ENCODE peak calls at places on chromosomes 4 and X, in eight cellular contexts. U, Q, D, X, M, E, W and A are unnamed samples. For H3K4me1, the result is how much of the 10 kb centered on the place peaks cover.

GRCh38 chr4:40418430-40419230 is 83.5 kb downstream of the CHRNA9 start:
- DNase-seq in U (peak), Q (no peak), D (no peak), X (no peak), M (no peak), E (no peak), W (no peak), A (no peak)

GRCh38 chr4:53563824-53564223 is 27.5 kb downstream of the LNX1 start:
- DNase-seq in U (no peak), Q (no peak), D (no peak), X (no peak), M (no peak), E (no peak), W (no peak), A (no peak)

GRCh38 chr4:153962311-153963039 is 173.6 kb upstream of the SFRP2 start:
- DNase-seq in U (no peak), Q (no peak), D (no peak), X (no peak), M (no peak), E (no peak), W (no peak), A (no peak)

GRCh38 chrX:3592184-3592583 is 121.3 kb downstream of the PRKX start:
- DNase-seq in U (no peak), Q (no peak), D (no peak), X (no peak), M (no peak), E (no peak), W (no peak), A (no peak)

GRCh38 chr4:8427761-8428287 is 12.7 kb downstream of the ACOX3 start:
- DNase-seq in U (no peak), Q (no peak), D (no peak), X (no peak), M (no peak), E (peak), W (no peak), A (no peak)

GRCh38 chrX:81708506-81708905 is 506.6 kb downstream of the SH3BGRL start:
- DNase-seq in U (no peak), Q (no peak), D (no peak), X (no peak), M (no peak), E (no peak), W (no peak), A (no peak)

GRCh38 chr4:12889054-12889453 is 595.1 kb downstream of the RAB28 start:
- DNase-seq in U (no peak), Q (no peak), D (no peak), X (no peak), M (no peak), E (no peak), W (no peak), A (no peak)

GRCh38 chrX:37580080-37580479 is 8.6 kb downstream of the LANCL3 start:
- DNase-seq in U (no peak), Q (no peak), D (no peak), X (no peak), M (no peak), E (no peak), W (no peak), A (no peak)

GRCh38 chr4:40283413-40283812 is 51.7 kb upstream of the CHRNA9 start:
- DNase-seq in U (no peak), Q (no peak), D (no peak), X (no peak), M (no peak), E (no peak), W (no peak), A (no peak)

GRCh38 chr4:20256381-20256881 is 4.7 kb downstream of the SLIT2 start:
- DNase-seq in U (no peak), Q (no peak), D (no peak), X (no peak), M (no peak), E (no peak), W (no peak), A (no peak)

GRCh38 chr4:8922481-8922880 is 50.8 kb upstream of the HMX1 start:
- DNase-seq in U (no peak), Q (peak), D (no peak), X (no peak), M (no peak), E (no peak), W (no peak), A (no peak)

GRCh38 chrX:117839544-117839943 is 277.1 kb downstream of the KLHL13 start:
- DNase-seq in U (no peak), Q (no peak), D (no peak), X (no peak), M (no peak), E (no peak), W (no peak), A (no peak)

GRCh38 chrX:136572030-136572429 is 40.0 kb downstream of the VGLL1 start:
- DNase-seq in U (no peak), Q (no peak), D (no peak), X (no peak), M (no peak), E (no peak), W (no peak), A (no peak)

GRCh38 chr4:14726441-14727405 is 275.6 kb upstream of the CPEB2 start:
- DNase-seq in U (peak), Q (peak), D (no peak), X (no peak), M (no peak), E (no peak), W (no peak), A (no peak)

GRCh38 chr4:10069065-10069626 is 47.5 kb downstream of the WDR1 start:
- DNase-seq in U (no peak), Q (no peak), D (no peak), X (no peak), M (no peak), E (no peak), W (no peak), A (no peak)

GRCh38 chr4:147547314-147548056 is 66.6 kb downstream of the EDNRA start:
- DNase-seq in U (no peak), Q (no peak), D (no peak), X (no peak), M (no peak), E (no peak), W (no peak), A (no peak)

GRCh38 chr4:106051496-106051895 is 156.2 kb downstream of the NPNT start:
- DNase-seq in U (no peak), Q (no peak), D (no peak), X (no peak), M (no peak), E (no peak), W (no peak), A (no peak)

DNA sequence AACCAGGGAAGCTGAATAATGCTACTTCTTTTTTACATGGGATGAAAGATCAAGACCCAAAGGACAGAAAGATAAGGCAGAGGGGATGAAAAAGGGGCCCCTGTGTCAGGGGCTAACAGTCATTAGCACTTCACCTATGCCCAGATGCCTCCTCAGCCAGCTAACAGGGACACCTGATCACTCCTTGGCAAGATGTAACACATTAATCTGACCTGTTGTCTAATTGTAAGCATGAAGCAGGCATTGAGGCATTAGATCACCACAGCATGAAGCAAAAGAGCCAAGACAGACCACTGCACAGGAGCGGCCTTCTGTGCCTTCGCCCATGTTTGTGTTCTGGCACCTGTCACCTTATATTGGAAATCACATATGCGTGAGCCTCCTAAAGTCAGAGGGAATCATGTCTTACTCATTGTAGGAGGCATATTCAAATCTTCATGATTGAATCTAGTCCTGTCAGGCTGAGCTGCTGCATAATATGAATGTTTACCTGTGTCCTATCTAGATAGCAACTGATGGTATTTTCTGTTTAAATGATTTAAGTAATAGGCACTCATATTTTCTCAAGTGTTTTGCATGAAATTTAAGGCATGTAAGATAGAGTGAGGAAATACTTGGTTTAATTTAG is 48.4 kb downstream of the PTTG2 start:
- DNase-seq in U (no peak), Q (no peak), D (no peak), X (no peak), M (no peak), E (no peak), W (no peak), A (no peak)
- H3K4me1 ChIP-seq in U (under half), Q (under half), D (under half), X (under half), M (under half), E (under half), W (under half), A (under half)

GRCh38 chrX:43654431-43655150 is 1.5 kb upstream of the MAOA start:
- DNase-seq in U (peak), Q (peak), D (peak), X (peak), M (no peak), E (peak), W (peak), A (peak)

GRCh38 chrX:43655151-43655676 is 885 bp upstream of the MAOA start:
- DNase-seq in U (peak), Q (peak), D (peak), X (no peak), M (no peak), E (peak), W (no peak), A (no peak)

GRCh38 chrX:43661521-43662240 is 5.6 kb downstream of the MAOA start:
- DNase-seq in U (no peak), Q (no peak), D (no peak), X (no peak), M (no peak), E (no peak), W (no peak), A (no peak)

DNA sequence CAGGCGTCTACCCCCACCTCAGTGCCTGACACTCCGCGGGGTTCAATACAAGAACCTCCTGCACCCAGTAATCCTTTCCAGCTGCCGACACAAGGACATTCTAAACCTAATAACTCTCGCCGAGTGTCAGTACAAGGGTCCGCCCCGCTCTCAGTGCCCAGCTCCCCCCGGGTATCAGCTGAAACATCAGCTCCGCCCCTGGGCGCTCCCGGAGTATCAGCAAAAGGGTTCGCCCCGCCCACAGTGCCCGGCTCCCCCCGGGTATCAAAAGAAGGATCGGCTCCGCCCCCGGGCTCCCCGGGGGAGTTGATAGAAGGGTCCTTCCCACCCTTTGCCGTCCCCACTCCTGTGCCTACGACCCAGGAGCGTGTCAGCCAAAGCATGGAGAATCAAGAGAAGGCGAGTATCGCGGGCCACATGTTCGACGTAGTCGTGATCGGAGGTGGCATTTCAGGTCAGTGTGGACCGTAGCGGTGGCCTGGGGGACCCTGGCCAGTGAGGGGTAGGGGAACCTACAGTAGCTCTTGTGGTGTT is at the start of gene MAOA:
- DNase-seq in U (peak), Q (peak), D (peak), X (peak), M (no peak), E (peak), W (peak), A (no peak)
- TF ChIP-seq POLR2A in U (no peak), Q (no peak), D (no peak), X (peak), M (peak), E (peak), W (peak), A (peak)

DNA sequence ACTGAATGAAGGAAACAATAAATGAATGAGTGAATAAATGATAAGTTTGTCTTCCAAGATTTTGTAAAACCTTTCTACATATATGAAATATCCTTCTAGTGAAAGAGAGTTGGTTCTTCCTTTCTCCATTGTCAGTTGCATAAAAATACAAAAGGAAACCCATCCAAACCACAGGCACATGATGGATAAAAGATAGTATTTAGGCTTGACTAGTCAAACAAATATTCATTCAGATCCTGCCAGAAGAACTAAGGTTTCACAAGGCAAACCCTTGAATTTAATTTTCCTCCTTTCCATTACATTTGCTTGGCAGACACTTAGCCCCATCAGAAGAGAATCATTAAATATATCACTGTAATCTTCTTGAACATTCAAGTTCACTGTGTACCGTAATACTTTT is 208.4 kb downstream of the COL25A1 start:
- DNase-seq in U (no peak), Q (no peak), D (no peak), X (no peak), M (no peak), E (no peak), W (no peak), A (no peak)
- H3K27ac ChIP-seq in U (no peak), Q (no peak), D (no peak), X (no peak), M (no peak), E (no peak), W (no peak), A (no peak)

DNA sequence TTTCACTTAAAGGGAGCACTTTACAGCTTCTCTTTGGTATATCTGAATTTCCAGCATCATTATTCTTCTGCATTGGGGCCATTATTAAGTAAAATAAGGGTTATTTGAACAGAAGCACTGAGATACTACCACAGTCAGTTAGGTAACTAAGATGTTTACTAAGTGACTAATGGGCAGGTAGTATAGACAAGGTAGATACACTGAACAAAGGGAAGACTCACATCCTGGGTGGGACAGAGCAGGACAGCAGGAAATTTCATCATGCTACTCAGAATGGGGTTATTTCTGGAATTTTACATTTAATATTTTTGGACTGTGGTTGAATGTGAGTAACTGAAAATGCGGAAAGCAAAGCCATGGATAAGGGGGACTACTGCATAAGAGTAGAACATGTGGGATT is 316.0 kb downstream of the CCSER1 start:
- DNase-seq in U (no peak), Q (no peak), D (no peak), X (no peak), M (no peak), E (no peak), W (no peak), A (no peak)
- H3K4me1 ChIP-seq in U (under half), Q (under half), D (under half), X (under half), M (under half), E (under half), W (under half), A (under half)

GRCh38 chr4:172986114-172986513 is 182.5 kb upstream of the GALNT7 start:
- DNase-seq in U (no peak), Q (no peak), D (no peak), X (no peak), M (no peak), E (no peak), W (no peak), A (no peak)
- TF ChIP-seq POLR2A in U (no peak), Q (no peak), D (no peak), X (no peak), M (no peak), E (no peak), W (no peak), A (no peak)

GRCh38 chr4:126221262-126221661 is 906.5 kb downstream of the FAT4 start:
- DNase-seq in U (no peak), Q (no peak), D (no peak), X (no peak), M (no peak), E (no peak), W (no peak), A (no peak)

GRCh38 chr4:126221717-126222116 is 907.0 kb downstream of the FAT4 start:
- DNase-seq in U (no peak), Q (no peak), D (no peak), X (no peak), M (no peak), E (no peak), W (no peak), A (no peak)

DNA sequence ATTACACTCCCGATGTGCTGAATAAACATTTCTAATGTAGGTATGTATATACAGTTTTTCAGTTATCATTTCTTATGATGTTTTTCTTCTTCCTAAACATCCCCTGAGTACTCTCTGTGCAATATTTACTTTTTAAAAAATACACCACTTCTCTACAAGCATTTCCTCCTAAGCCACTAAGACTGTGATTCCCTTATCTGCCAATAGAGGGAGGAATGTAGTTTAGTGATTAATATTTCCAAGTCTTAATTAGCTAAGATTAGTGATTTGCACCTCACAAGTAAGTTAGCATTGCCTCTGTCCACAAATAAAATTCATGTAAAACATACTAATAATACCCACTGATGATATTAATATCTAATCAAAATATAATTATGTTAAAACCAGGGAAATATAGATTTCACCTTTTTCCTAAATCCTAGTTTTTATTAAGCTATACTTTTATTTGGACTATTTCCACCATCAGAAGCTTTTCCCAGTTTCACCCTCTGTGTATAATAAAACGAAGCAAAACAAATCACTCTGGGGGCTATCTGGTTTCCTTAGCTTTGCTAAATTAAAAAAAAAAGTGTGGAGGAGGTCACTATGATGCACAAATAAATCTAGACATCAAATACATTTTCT is 909.1 kb downstream of the FAT4 start:
- DNase-seq in U (no peak), Q (no peak), D (no peak), X (no peak), M (no peak), E (no peak), W (no peak), A (no peak)
- H3K27ac ChIP-seq in U (no peak), Q (no peak), D (no peak), X (no peak), M (no peak), E (no peak), W (no peak), A (no peak)

GRCh38 chr4:77802406-77802805 is 16.8 kb downstream of the CNOT6L start:
- DNase-seq in U (no peak), Q (no peak), D (no peak), X (no peak), M (no peak), E (no peak), W (no peak), A (no peak)
- H3K4me1 ChIP-seq in U (under half), Q (under half), D (under half), X (under half), M (half or more), E (under half), W (under half), A (under half)

DNA sequence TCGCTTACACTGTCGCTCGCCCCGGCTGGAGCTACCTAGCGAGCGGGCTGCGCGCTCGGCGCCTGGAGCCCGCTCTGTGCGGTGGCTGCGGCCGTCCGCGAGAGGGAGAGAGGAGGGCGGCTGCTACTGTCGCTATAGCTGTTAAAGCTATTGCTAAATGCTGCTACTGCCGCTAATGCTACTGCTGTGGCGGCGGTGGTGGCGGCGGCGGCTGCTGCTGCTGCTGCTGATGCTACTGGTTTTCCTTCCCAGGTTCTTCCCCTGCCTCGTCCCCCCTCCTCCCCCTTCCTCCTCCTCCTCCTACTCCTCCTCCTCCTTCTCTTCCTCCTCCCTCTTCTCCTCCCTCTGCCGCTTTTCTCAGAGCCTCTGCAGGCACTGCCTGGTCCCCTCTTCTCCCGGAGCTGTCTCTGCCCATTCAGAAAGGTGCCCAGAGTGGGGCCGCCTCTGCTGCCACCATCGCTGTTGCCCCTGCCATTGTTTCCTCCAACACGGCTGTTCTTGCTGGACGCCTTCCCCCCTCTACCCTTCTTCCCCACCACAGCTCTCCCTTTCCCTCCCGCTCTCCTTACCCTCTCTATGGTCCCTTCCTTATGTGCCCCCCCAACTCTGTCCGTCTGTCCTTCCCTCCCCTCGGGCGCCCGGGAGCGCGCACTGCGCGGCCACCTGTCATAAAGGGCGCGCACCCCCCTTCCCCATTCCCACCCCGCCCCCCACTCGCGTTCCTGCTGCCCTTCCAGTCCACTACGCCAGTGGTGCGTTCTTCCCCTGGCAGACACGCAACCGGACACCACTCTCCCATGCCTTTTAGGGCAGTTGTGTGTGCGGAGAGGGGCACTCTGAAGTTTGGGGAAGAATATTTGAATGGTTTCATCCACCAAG is at the start of gene NEXMIF:
- DNase-seq in U (peak), Q (peak), D (peak), X (no peak), M (no peak), E (peak), W (no peak), A (no peak)
- TF ChIP-seq POLR2A in U (no peak), Q (no peak), D (no peak), X (no peak), M (no peak), E (no peak), W (no peak), A (no peak)

DNA sequence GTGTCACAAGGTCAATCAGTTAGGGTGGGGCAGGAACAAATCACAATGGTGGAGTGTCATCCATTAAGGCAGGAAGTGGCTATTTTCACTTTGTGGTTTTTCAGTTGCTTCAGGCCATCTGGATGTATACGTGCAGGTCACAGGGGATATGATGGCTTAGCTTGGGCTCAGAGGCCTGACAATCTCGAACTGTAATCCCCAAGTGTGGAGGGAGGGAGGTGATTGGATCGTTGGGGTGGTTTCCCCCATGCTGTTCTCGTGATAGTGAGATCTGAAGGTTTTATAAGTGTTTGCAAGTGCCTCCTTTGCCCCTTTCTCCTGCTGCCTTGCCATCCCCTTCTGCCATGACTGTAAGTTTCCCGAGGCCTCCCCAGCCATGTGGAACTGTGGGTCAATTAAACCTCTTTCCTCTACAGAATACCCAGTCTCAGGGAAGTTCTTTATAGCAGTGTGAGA is 36.7 kb upstream of the STS start:
- DNase-seq in U (no peak), Q (no peak), D (no peak), X (no peak), M (no peak), E (no peak), W (no peak), A (no peak)
- H3K27ac ChIP-seq in U (no peak), Q (no peak), D (no peak), X (no peak), M (no peak), E (no peak), W (no peak), A (no peak)